ENCODE peak calls at places on chromosomes 7 and 10, in eight cellular contexts. H is naive thymus-derived CD4-positive, alpha-beta T cell; M is tibial artery; E is effector memory CD4-positive, alpha-beta T cell; D is ovary; G is esophagus squamous epithelium; W is adipocyte; F is SJSA1. V is an unnamed sample.

GRCh38 chr7:55887786-55888185 is 530 bp downstream of the ZNF713 start:
- DNase-seq in H (peak; percentile 6), M (no peak), E (no peak), D (no peak), G (no peak), W (no peak), F (peak; percentile 5), V (no peak)

GRCh38 chr7:72386152-72386551 is 26.0 kb downstream of the CALN1 start:
- DNase-seq in H (no peak), M (no peak), E (no peak), D (no peak), G (no peak), W (no peak), F (no peak), V (no peak)

GRCh38 chr10:75740541-75740940 is 309.1 kb downstream of the LRMDA start:
- DNase-seq in H (no peak), M (no peak), E (no peak), D (no peak), G (no peak), W (no peak), F (no peak), V (no peak)

GRCh38 chr7:94823952-94824351 is 83.4 kb upstream of the PPP1R9A start:
- DNase-seq in H (no peak), M (no peak), E (no peak), D (no peak), G (no peak), W (peak; percentile 7), F (no peak), V (no peak)

GRCh38 chr7:2386964-2387669 is 16.3 kb upstream of the CHST12 start:
- DNase-seq in H (no peak), M (no peak), E (no peak), D (no peak), G (no peak), W (no peak), F (no peak), V (no peak)

GRCh38 chr10:56537984-56538383 is 176.9 kb upstream of the ZWINT start:
- DNase-seq in H (no peak), M (no peak), E (no peak), D (no peak), G (no peak), W (no peak), F (peak; percentile 68), V (no peak)

GRCh38 chr10:12531305-12531738 is 182.0 kb downstream of the CAMK1D start:
- DNase-seq in H (no peak), M (no peak), E (no peak), D (peak; percentile 62), G (no peak), W (no peak), F (no peak), V (no peak)

GRCh38 chr10:121240556-121240955 is 357.7 kb downstream of the FGFR2 start:
- DNase-seq in H (no peak), M (no peak), E (no peak), D (no peak), G (no peak), W (no peak), F (no peak), V (no peak)

GRCh38 chr7:112362796-112363195 is 87.5 kb upstream of the IFRD1 start:
- DNase-seq in H (no peak), M (no peak), E (no peak), D (no peak), G (no peak), W (no peak), F (no peak), V (no peak)

GRCh38 chr7:84455788-84456187 is 261.2 kb upstream of the SEMA3A start:
- DNase-seq in H (no peak), M (no peak), E (no peak), D (no peak), G (no peak), W (peak; percentile 58), F (no peak), V (no peak)

GRCh38 chr7:132573237-132573636 is 3.0 kb downstream of the PLXNA4 start:
- DNase-seq in H (no peak), M (no peak), E (no peak), D (no peak), G (no peak), W (no peak), F (no peak), V (no peak)
- H3K4me3 ChIP-seq in H (no peak overlapping the region), M (no peak overlapping the region), E (no peak overlapping the region), D (no peak overlapping the region), G (no peak overlapping the region), W (peak overlapping the region; percentile 86), F (no peak overlapping the region), V (no peak overlapping the region)

GRCh38 chr7:54802114-54802513 is 43.1 kb upstream of the SEC61G start:
- DNase-seq in H (no peak), M (no peak), E (no peak), D (no peak), G (no peak), W (no peak), F (no peak), V (no peak)
- H3K4me3 ChIP-seq in H (no peak overlapping the region), M (no peak overlapping the region), E (no peak overlapping the region), D (no peak overlapping the region), G (no peak overlapping the region), W (no peak overlapping the region), F (no peak overlapping the region), V (no peak overlapping the region)

GRCh38 chr10:25175527-25176420 is 973 bp downstream of the GPR158 start:
- DNase-seq in H (no peak), M (no peak), E (no peak), D (no peak), G (no peak), W (no peak), F (no peak), V (no peak)
- H3K4me3 ChIP-seq in H (no peak overlapping the region), M (peak overlapping the region; percentile 57), E (no peak overlapping the region), D (no peak overlapping the region), G (no peak overlapping the region), W (peak overlapping the region; percentile 85), F (no peak overlapping the region), V (no peak overlapping the region)

DNA sequence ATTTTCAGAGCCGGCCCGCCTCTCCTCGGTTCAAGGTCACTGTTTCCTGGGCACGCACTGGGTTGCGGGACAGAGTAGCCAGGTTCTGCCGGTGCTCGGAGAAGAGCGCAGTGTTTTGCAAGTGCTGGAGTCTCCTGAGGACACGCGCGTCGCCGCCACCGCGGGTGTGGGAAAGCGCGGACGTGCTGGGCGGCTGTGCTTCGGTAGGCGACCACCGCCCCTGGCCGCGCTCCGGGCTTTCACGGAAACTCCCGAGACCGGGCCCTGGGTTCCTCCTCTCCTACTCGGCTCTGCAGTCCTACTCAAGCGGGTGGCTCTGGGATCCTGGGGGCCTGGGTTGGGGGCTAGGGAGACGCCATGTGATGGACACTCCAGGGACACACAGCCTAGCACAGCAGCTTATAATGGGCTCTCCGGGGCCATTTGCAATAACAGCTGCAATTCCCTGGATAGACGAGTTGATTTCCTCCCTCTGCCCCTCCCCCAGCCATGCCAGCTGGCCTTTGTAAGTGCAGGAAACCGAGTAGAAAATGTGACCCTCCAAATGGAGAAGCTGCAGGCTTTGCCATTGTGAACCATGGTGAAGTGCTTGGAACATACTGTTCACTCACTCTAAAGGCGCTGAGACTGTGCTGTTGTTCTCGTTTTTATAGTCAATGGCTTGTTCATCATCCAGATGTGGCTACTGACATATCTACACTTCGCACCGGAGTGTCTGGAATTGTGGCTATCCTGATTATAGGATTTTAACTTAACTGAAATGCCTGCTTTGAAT is 2.1 kb downstream of the FRAT1 start:
- DNase-seq in H (no peak), M (peak; percentile 76), E (no peak), D (no peak), G (no peak), W (no peak), F (no peak), V (no peak)
- H3K4me3 ChIP-seq in H (peak overlapping the region; percentile 72), M (peak overlapping the region; percentile 85), E (peak overlapping the region; percentile 73), D (peak overlapping the region; percentile 62), G (peak overlapping the region; percentile 70), W (peak overlapping the region; percentile 93), F (no peak overlapping the region), V (peak overlapping the region; percentile 70)

GRCh38 chr7:116585392-116585791 is 60.6 kb downstream of the CAV1 start:
- DNase-seq in H (no peak), M (no peak), E (no peak), D (no peak), G (no peak), W (no peak), F (no peak), V (no peak)

GRCh38 chr7:116582164-116582732 is 57.4 kb downstream of the CAV1 start:
- DNase-seq in H (no peak), M (no peak), E (no peak), D (no peak), G (no peak), W (peak; percentile 66), F (peak; percentile 36), V (no peak)

GRCh38 chr7:116584721-116585120 is 59.9 kb downstream of the CAV1 start:
- DNase-seq in H (no peak), M (no peak), E (no peak), D (no peak), G (no peak), W (no peak), F (no peak), V (no peak)

GRCh38 chr7:116582806-116583444 is 58.1 kb downstream of the CAV1 start:
- DNase-seq in H (no peak), M (peak; percentile 73), E (no peak), D (peak; percentile 27), G (no peak), W (peak; percentile 94), F (peak; percentile 73), V (no peak)

GRCh38 chr7:116583653-116584052 is 58.8 kb downstream of the CAV1 start:
- DNase-seq in H (no peak), M (no peak), E (no peak), D (no peak), G (no peak), W (no peak), F (peak; percentile 9), V (no peak)
- H3K4me3 ChIP-seq in H (no peak overlapping the region), M (peak overlapping the region; percentile 20), E (no peak overlapping the region), D (no peak overlapping the region), G (no peak overlapping the region), W (peak overlapping the region; percentile 68), F (no peak overlapping the region), V (no peak overlapping the region)

DNA sequence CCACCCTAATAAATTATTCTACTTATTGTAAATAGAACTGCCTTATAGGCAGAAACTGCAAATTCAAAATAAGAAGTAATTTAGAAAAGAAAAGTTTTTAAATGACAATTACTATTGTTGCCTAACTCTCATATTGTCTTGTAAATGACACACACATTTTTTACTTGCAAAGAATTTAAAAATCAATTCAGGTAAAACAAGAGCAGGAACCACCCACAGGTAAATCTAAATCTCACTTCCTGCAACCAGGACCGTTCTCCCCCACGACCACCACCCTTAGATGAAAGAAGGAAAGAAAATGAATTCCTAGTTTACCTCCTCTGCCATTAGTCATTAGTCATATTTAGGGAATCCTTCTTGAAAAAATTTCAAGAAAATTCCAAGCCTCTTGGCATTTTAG is 4.8 kb upstream of the AASS start:
- DNase-seq in H (no peak), M (no peak), E (no peak), D (no peak), G (no peak), W (no peak), F (no peak), V (no peak)
- H3K4me3 ChIP-seq in H (no peak overlapping the region), M (no peak overlapping the region), E (no peak overlapping the region), D (no peak overlapping the region), G (no peak overlapping the region), W (no peak overlapping the region), F (no peak overlapping the region), V (no peak overlapping the region)

GRCh38 chr10:3787001-3787400 is 2.0 kb upstream of the KLF6 start:
- DNase-seq in H (no peak), M (no peak), E (no peak), D (no peak), G (no peak), W (no peak), F (no peak), V (no peak)
- H3K4me3 ChIP-seq in H (no peak overlapping the region), M (no peak overlapping the region), E (no peak overlapping the region), D (no peak overlapping the region), G (no peak overlapping the region), W (no peak overlapping the region), F (no peak overlapping the region), V (no peak overlapping the region)

V was measured in CD8-positive, alpha-beta memory T cell.